ENCODE peak calls at places on chromosomes 13 and 19, in eight cellular contexts. W, Q, X, C, V, A, H and D are unnamed samples.

GRCh38 chr13:109370486-109370885 is 415.9 kb downstream of the IRS2 start:
- DNase-seq in W (no peak), Q (no peak), X (no peak), C (no peak), V (no peak), A (no peak), H (no peak), D (no peak)

GRCh38 chr19:1861599-1862031 is 1.8 kb downstream of the KLF16 start:
- DNase-seq in W (no peak), Q (peak; percentile 50), X (no peak), C (no peak), V (no peak), A (no peak), H (no peak), D (peak; percentile 42)

GRCh38 chr13:49806126-49806536 is 13.6 kb upstream of the KPNA3 start:
- DNase-seq in W (no peak), Q (no peak), X (peak; percentile 58), C (no peak), V (no peak), A (no peak), H (no peak), D (no peak)

GRCh38 chr13:30334663-30335386 is 27.5 kb upstream of the KATNAL1 start:
- DNase-seq in W (peak; percentile 38), Q (no peak), X (peak; percentile 44), C (no peak), V (no peak), A (peak; percentile 32), H (no peak), D (no peak)

GRCh38 chr13:20188649-20189553 is 3.8 kb downstream of the GJB2 start:
- DNase-seq in W (peak; percentile 41), Q (no peak), X (no peak), C (no peak), V (no peak), A (no peak), H (no peak), D (no peak)

GRCh38 chr13:110869231-110869804 is 45.6 kb downstream of the ANKRD10 start:
- DNase-seq in W (no peak), Q (no peak), X (no peak), C (no peak), V (no peak), A (no peak), H (no peak), D (peak; percentile 47)

GRCh38 chr19:36460046-36460445 is 29.3 kb downstream of the ZNF566 start:
- DNase-seq in W (no peak), Q (no peak), X (no peak), C (no peak), V (no peak), A (no peak), H (no peak), D (no peak)

GRCh38 chr13:74217816-74218215 is 83.6 kb upstream of the KLF12 start:
- DNase-seq in W (no peak), Q (no peak), X (no peak), C (no peak), V (no peak), A (no peak), H (no peak), D (no peak)

GRCh38 chr19:18053571-18054219 is 33.0 kb downstream of the IL12RB1 start:
- DNase-seq in W (no peak), Q (no peak), X (peak; percentile 35), C (no peak), V (no peak), A (no peak), H (no peak), D (no peak)

GRCh38 chr13:112446347-112446861 is 70.2 kb downstream of the SPACA7 start:
- DNase-seq in W (peak; percentile 24), Q (no peak), X (no peak), C (peak; percentile 19), V (no peak), A (no peak), H (no peak), D (peak; percentile 18)

GRCh38 chr19:16435999-16436650 is 35.6 kb downstream of the EPS15L1 start:
- DNase-seq in W (no peak), Q (no peak), X (no peak), C (no peak), V (no peak), A (no peak), H (no peak), D (no peak)

GRCh38 chr19:7640803-7641202 is 3.9 kb downstream of the STXBP2 start:
- DNase-seq in W (no peak), Q (no peak), X (no peak), C (no peak), V (no peak), A (no peak), H (no peak), D (no peak)

GRCh38 chr13:49395416-49396277 is 48.2 kb downstream of the CAB39L start:
- DNase-seq in W (no peak), Q (no peak), X (no peak), C (no peak), V (no peak), A (no peak), H (no peak), D (peak; percentile 51)

GRCh38 chr19:38023245-38023644 is 116.2 kb downstream of the SIPA1L3 start:
- DNase-seq in W (no peak), Q (no peak), X (no peak), C (no peak), V (no peak), A (no peak), H (no peak), D (no peak)

GRCh38 chr13:100039740-100040139 is 49.2 kb upstream of the PCCA start:
- DNase-seq in W (no peak), Q (no peak), X (peak; percentile 53), C (no peak), V (no peak), A (no peak), H (no peak), D (no peak)

GRCh38 chr13:106183410-106184128 is 351.9 kb downstream of the EFNB2 start:
- DNase-seq in W (no peak), Q (no peak), X (no peak), C (no peak), V (no peak), A (no peak), H (no peak), D (no peak)

GRCh38 chr13:54637377-54637776 is 1608.8 kb downstream of the OLFM4 start:
- DNase-seq in W (no peak), Q (no peak), X (peak; percentile 7), C (no peak), V (no peak), A (no peak), H (no peak), D (no peak)

DNA sequence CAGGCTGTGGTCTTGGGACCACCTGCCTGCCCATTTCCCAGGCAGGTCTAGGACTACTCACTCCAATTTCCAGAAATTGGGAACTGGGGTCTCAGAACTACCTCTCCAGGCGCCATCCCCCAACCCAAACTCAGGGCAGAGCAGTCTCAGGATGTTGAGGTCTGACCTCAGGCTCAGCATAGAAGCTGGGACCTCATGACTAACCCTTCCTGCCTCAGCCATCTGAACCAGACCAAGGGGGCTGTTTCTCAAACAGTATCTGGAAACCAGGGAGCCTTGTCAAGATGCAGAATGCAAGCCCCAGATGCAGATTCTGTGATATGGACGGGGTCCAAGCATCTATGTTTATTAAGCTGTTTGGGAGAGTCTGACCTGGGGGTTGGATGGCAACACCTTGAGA is 1.3 kb downstream of the FBXW9 start:
- DNase-seq in W (no peak), Q (no peak), X (no peak), C (no peak), V (no peak), A (no peak), H (no peak), D (no peak)
- H3K4me3 ChIP-seq in W (peak overlapping the region; percentile 81), Q (peak overlapping the region; percentile 94), X (no peak overlapping the region), C (no peak overlapping the region), V (peak overlapping the region; percentile 81), A (no peak overlapping the region), H (no peak overlapping the region), D (no peak overlapping the region)

GRCh38 chr19:29662604-29663404 is 2.5 kb upstream of the PLEKHF1 start:
- DNase-seq in W (no peak), Q (no peak), X (peak; percentile 70), C (no peak), V (peak; percentile 89), A (peak; percentile 60), H (no peak), D (peak; percentile 80)

GRCh38 chr19:29660835-29661234 is 4.4 kb upstream of the PLEKHF1 start:
- DNase-seq in W (no peak), Q (no peak), X (no peak), C (no peak), V (no peak), A (no peak), H (no peak), D (no peak)

GRCh38 chr19:29663861-29664752 is 1.2 kb upstream of the PLEKHF1 start:
- DNase-seq in W (no peak), Q (no peak), X (peak; percentile 78), C (no peak), V (peak; percentile 65), A (no peak), H (no peak), D (no peak)

GRCh38 chr19:29664753-29665214 is 477 bp upstream of the PLEKHF1 start:
- DNase-seq in W (no peak), Q (no peak), X (no peak), C (no peak), V (no peak), A (no peak), H (no peak), D (no peak)

GRCh38 chr19:29662278-29662603 is 3.0 kb upstream of the PLEKHF1 start:
- DNase-seq in W (no peak), Q (no peak), X (no peak), C (no peak), V (no peak), A (no peak), H (no peak), D (no peak)
- H3K27ac ChIP-seq in W (peak overlapping the region; percentile 84), Q (peak overlapping the region; percentile 64), X (peak overlapping the region; percentile 94), C (no peak overlapping the region), V (peak overlapping the region; percentile 85), A (peak overlapping the region; percentile 84), H (peak overlapping the region; percentile 70), D (peak overlapping the region; percentile 93)

GRCh38 chr19:44621367-44621766 is 8.0 kb downstream of the IGSF23 start:
- DNase-seq in W (no peak), Q (no peak), X (no peak), C (no peak), V (no peak), A (no peak), H (no peak), D (no peak)
- H3K4me1 ChIP-seq in W (no peaks in the 10 kb centered on the region), Q (peaks cover 4% of the 10 kb centered on the region), X (peaks cover 16% of the 10 kb centered on the region), C (no peaks in the 10 kb centered on the region), V (no peaks in the 10 kb centered on the region), A (peaks cover 15% of the 10 kb centered on the region), H (no peaks in the 10 kb centered on the region), D (no peaks in the 10 kb centered on the region)

DNA sequence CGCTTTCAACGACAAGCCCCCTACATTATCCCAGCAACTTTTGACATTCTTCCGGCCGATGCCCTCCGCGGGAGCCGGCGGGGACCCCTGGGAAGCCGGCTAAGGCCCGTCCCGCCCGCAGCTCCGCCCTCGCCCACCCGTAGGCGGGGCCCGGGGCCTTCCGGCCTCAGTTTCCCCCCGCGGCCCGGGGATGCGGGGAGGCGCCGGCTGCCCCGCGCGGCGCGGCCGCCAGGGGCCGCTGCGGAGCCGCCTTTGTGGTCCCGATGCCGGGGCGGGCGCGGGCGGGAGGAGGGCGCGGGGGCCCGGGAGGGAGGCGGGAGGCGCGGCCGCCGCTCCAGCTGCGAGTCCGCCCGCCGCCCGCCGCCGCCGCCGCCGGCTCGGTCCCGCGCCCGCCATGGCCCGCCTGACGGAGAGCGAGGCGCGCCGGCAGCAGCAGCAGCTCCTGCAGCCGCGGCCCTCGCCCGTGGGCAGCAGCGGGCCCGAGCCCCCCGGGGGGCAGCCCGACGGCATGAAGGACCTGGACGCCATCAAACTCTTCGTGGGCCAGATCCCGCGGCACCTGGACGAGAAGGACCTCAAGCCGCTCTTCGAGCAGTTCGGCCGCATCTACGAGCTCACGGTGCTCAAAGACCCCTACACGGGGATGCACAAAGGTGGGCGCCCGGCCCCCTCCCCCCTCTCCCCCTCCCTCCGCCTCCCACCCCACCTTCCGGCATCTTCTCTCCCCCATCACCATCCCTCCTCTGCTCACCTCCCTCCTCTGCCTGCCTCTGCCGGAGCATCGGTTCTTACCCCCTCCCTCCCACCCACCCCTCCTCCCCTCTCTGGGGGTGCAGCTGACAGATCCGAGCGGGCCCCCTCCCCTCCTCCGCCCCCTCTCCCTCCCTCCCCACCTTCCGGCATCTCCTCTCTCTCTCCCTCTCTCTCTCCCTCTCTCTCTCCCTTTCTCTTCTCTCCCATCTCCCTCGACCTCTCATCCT is at the start of gene CELF5:
- DNase-seq in W (peak; percentile 99), Q (peak; percentile 93), X (peak; percentile 30), C (peak; percentile 74), V (no peak), A (peak; percentile 45), H (peak; percentile 45), D (peak; percentile 51)
- H3K4me3 ChIP-seq in W (peak within 1 kb of the TSS; percentile 49), Q (peak within 1 kb of the TSS; percentile 32), X (no peak within 1 kb of the TSS), C (no peak within 1 kb of the TSS), V (peak within 1 kb of the TSS; percentile 34), A (no peak within 1 kb of the TSS), H (peak within 1 kb of the TSS; percentile 25), D (peak within 1 kb of the TSS; percentile 38)